ENCODE peak calls at places on chromosomes 3 and 15, in four cellular contexts. F is NCI-H1930, M is mucosa of gallbladder, N is iris pigment epithelial cell. A is an unnamed sample.

GRCh38 chr3:165185707-165186327 is 10.4 kb downstream of the SLITRK3 start:
- DNase-seq in F (peak), M (peak), N (peak), A (peak)

GRCh38 chr3:196810963-196811581 is 56.6 kb upstream of the SENP5 start:
- DNase-seq in M (no peak), N (no peak), F (no peak), A (no peak)

GRCh38 chr3:175895731-175896130 is 1036.6 kb downstream of the NAALADL2 start:
- DNase-seq in M (no peak), N (no peak), F (no peak), A (no peak)

GRCh38 chr3:150319900-150320299 is 88.2 kb upstream of the TSC22D2 start:
- DNase-seq in F (no peak), M (peak), N (peak), A (no peak)

GRCh38 chr15:82802497-82802896 is 3.4 kb downstream of the FSD2 start:
- DNase-seq in F (no peak), M (no peak), N (no peak), A (no peak)

GRCh38 chr3:53044371-53045106 is 1.3 kb downstream of the SFMBT1 start:
- DNase-seq in N (peak), F (no peak), M (no peak), A (no peak)

GRCh38 chr3:45462522-45463262 is 74.3 kb downstream of the LARS2 start:
- DNase-seq in F (no peak), M (no peak), N (peak), A (no peak)

GRCh38 chr15:51046799-51047449 is 47.8 kb downstream of the TNFAIP8L3 start:
- DNase-seq in M (peak), F (no peak), N (peak), A (no peak)

GRCh38 chr15:78020007-78020406 is 57.5 kb downstream of the TBC1D2B start:
- DNase-seq in F (no peak), N (no peak), M (no peak), A (no peak)

GRCh38 chr15:39756806-39757522 is 25.7 kb downstream of the FSIP1 start:
- DNase-seq in M (peak), F (no peak), N (peak), A (peak)

GRCh38 chr3:105157016-105157765 is 209.5 kb upstream of the ALCAM start:
- DNase-seq in M (no peak), F (no peak), N (no peak), A (no peak)

GRCh38 chr3:192296845-192297244 is 430.5 kb downstream of the FGF12 start:
- DNase-seq in M (no peak), N (no peak), F (no peak), A (no peak)

GRCh38 chr3:66396161-66396760 is 104.6 kb downstream of the LRIG1 start:
- DNase-seq in N (no peak), M (no peak), F (no peak), A (no peak)

GRCh38 chr15:80615783-80616391 is 79.2 kb upstream of the ABHD17C start:
- DNase-seq in N (peak), M (peak), F (no peak), A (peak)

GRCh38 chr15:27449041-27449440 is 478.1 kb downstream of the GABRG3 start:
- DNase-seq in F (no peak), N (no peak), M (peak), A (no peak)

GRCh38 chr3:55668359-55668758 is 181.3 kb upstream of the WNT5A start:
- DNase-seq in F (no peak), N (peak), M (no peak), A (no peak)

GRCh38 chr15:60957111-60957510 is 272.0 kb downstream of the RORA start:
- DNase-seq in F (no peak), M (no peak), N (no peak), A (no peak)

GRCh38 chr15:81813215-81813614 is 232.6 kb downstream of the MEX3B start:
- DNase-seq in N (no peak), M (no peak), F (peak), A (no peak)

GRCh38 chr15:59140422-59141226 is 35.7 kb downstream of the CCNB2 start:
- DNase-seq in F (no peak), N (peak), M (no peak), A (no peak)

GRCh38 chr3:945738-946137 is 147.1 kb upstream of the CNTN6 start:
- DNase-seq in N (no peak), M (no peak), F (no peak), A (no peak)

GRCh38 chr3:129593230-129593594 is 13.3 kb downstream of the PLXND1 start:
- DNase-seq in F (no peak), M (no peak), N (no peak), A (no peak)

GRCh38 chr3:179710079-179710478 is 57.2 kb downstream of the USP13 start:
- DNase-seq in M (no peak), N (no peak), F (no peak), A (no peak)

GRCh38 chr3:10392244-10392643 is 71.3 kb upstream of the SEC13 start:
- DNase-seq in N (peak), M (no peak), F (no peak), A (no peak)